ENCODE peak calls at places on chromosomes 2 and 18, in ten cellular contexts. One of them, this sample, is unnamed.

GRCh38 chr2:99615247-99615771 is 125.5 kb upstream of the REV1 start:
- DNase-seq in suprapubic skin: no peak
- DNase-seq in left ventricle myocardium inferior: no peak
- DNase-seq in foreskin fibroblast: no peak
- DNase-seq in NCI-H1092: peak; percentile 2
- DNase-seq in GM04504: no peak
- DNase-seq in GM23338: peak; percentile 54
- DNase-seq in NCI-H146: peak; percentile 46
- DNase-seq in SK-N-DZ: no peak
- DNase-seq in stimulated activated CD8-positive, alpha-beta memory T cell treated with anti-CD3 and anti-CD28 coated beads, Interleukin-4, amount 100 ng/mL, for 4 hours: no peak
- DNase-seq in this sample: peak; percentile 19

GRCh38 chr18:43606800-43607199 is 329.5 kb upstream of the SYT4 start:
- DNase-seq in NCI-H146: no peak
- DNase-seq in NCI-H1092: no peak
- DNase-seq in foreskin fibroblast: no peak
- DNase-seq in suprapubic skin: no peak
- DNase-seq in SK-N-DZ: peak; percentile 19
- DNase-seq in GM04504: no peak
- DNase-seq in left ventricle myocardium inferior: no peak
- DNase-seq in GM23338: no peak
- DNase-seq in stimulated activated CD8-positive, alpha-beta memory T cell treated with anti-CD3 and anti-CD28 coated beads, Interleukin-4, amount 100 ng/mL, for 4 hours: no peak
- DNase-seq in this sample: no peak

GRCh38 chr2:67600946-67601345 is 203.8 kb downstream of the ETAA1 start:
- DNase-seq in GM04504: no peak
- DNase-seq in NCI-H1092: no peak
- DNase-seq in stimulated activated CD8-positive, alpha-beta memory T cell treated with anti-CD3 and anti-CD28 coated beads, Interleukin-4, amount 100 ng/mL, for 4 hours: no peak
- DNase-seq in NCI-H146: no peak
- DNase-seq in SK-N-DZ: no peak
- DNase-seq in suprapubic skin: no peak
- DNase-seq in GM23338: no peak
- DNase-seq in foreskin fibroblast: peak; percentile 67
- DNase-seq in left ventricle myocardium inferior: no peak
- DNase-seq in this sample: no peak

GRCh38 chr18:54679318-54680149 is 88.5 kb downstream of the DYNAP start:
- DNase-seq in left ventricle myocardium inferior: no peak
- DNase-seq in GM23338: peak; percentile 69
- DNase-seq in NCI-H146: no peak
- DNase-seq in foreskin fibroblast: peak; percentile 86
- DNase-seq in stimulated activated CD8-positive, alpha-beta memory T cell treated with anti-CD3 and anti-CD28 coated beads, Interleukin-4, amount 100 ng/mL, for 4 hours: no peak
- DNase-seq in GM04504: peak; percentile 68
- DNase-seq in SK-N-DZ: peak; percentile 71
- DNase-seq in NCI-H1092: peak; percentile 1
- DNase-seq in suprapubic skin: no peak
- DNase-seq in this sample: peak; percentile 76

GRCh38 chr18:837922-838321 is 25.9 kb upstream of the YES1 start:
- DNase-seq in foreskin fibroblast: peak; percentile 41
- DNase-seq in suprapubic skin: no peak
- DNase-seq in GM04504: no peak
- DNase-seq in SK-N-DZ: no peak
- DNase-seq in stimulated activated CD8-positive, alpha-beta memory T cell treated with anti-CD3 and anti-CD28 coated beads, Interleukin-4, amount 100 ng/mL, for 4 hours: no peak
- DNase-seq in NCI-H146: no peak
- DNase-seq in left ventricle myocardium inferior: no peak
- DNase-seq in GM23338: no peak
- DNase-seq in NCI-H1092: no peak
- DNase-seq in this sample: no peak

GRCh38 chr2:76958749-76959148 is 563.4 kb downstream of the LRRTM4 start:
- DNase-seq in NCI-H146: no peak
- DNase-seq in NCI-H1092: no peak
- DNase-seq in SK-N-DZ: no peak
- DNase-seq in suprapubic skin: no peak
- DNase-seq in left ventricle myocardium inferior: no peak
- DNase-seq in GM23338: peak; percentile 92
- DNase-seq in GM04504: no peak
- DNase-seq in stimulated activated CD8-positive, alpha-beta memory T cell treated with anti-CD3 and anti-CD28 coated beads, Interleukin-4, amount 100 ng/mL, for 4 hours: no peak
- DNase-seq in foreskin fibroblast: no peak
- DNase-seq in this sample: no peak

GRCh38 chr2:2254206-2254605 is 76.9 kb downstream of the MYT1L start:
- DNase-seq in NCI-H1092: no peak
- DNase-seq in SK-N-DZ: no peak
- DNase-seq in foreskin fibroblast: no peak
- DNase-seq in NCI-H146: no peak
- DNase-seq in stimulated activated CD8-positive, alpha-beta memory T cell treated with anti-CD3 and anti-CD28 coated beads, Interleukin-4, amount 100 ng/mL, for 4 hours: no peak
- DNase-seq in GM04504: no peak
- DNase-seq in GM23338: no peak
- DNase-seq in suprapubic skin: no peak
- DNase-seq in left ventricle myocardium inferior: no peak
- DNase-seq in this sample: no peak

GRCh38 chr2:38700113-38700780 is 34.3 kb downstream of the GALM start:
- DNase-seq in NCI-H146: no peak
- DNase-seq in GM04504: no peak
- DNase-seq in left ventricle myocardium inferior: no peak
- DNase-seq in foreskin fibroblast: no peak
- DNase-seq in GM23338: no peak
- DNase-seq in SK-N-DZ: no peak
- DNase-seq in NCI-H1092: no peak
- DNase-seq in stimulated activated CD8-positive, alpha-beta memory T cell treated with anti-CD3 and anti-CD28 coated beads, Interleukin-4, amount 100 ng/mL, for 4 hours: no peak
- DNase-seq in suprapubic skin: no peak
- DNase-seq in this sample: no peak

GRCh38 chr2:180258579-180258978 is 251.5 kb upstream of the CWC22 start:
- DNase-seq in foreskin fibroblast: no peak
- DNase-seq in GM04504: no peak
- DNase-seq in GM23338: no peak
- DNase-seq in SK-N-DZ: no peak
- DNase-seq in NCI-H146: no peak
- DNase-seq in NCI-H1092: no peak
- DNase-seq in suprapubic skin: no peak
- DNase-seq in stimulated activated CD8-positive, alpha-beta memory T cell treated with anti-CD3 and anti-CD28 coated beads, Interleukin-4, amount 100 ng/mL, for 4 hours: no peak
- DNase-seq in left ventricle myocardium inferior: no peak
- DNase-seq in this sample: peak; percentile 34

GRCh38 chr2:15920696-15921095 is 19.7 kb upstream of the MYCN start:
- DNase-seq in NCI-H1092: no peak
- DNase-seq in stimulated activated CD8-positive, alpha-beta memory T cell treated with anti-CD3 and anti-CD28 coated beads, Interleukin-4, amount 100 ng/mL, for 4 hours: no peak
- DNase-seq in GM04504: no peak
- DNase-seq in left ventricle myocardium inferior: no peak
- DNase-seq in SK-N-DZ: no peak
- DNase-seq in suprapubic skin: no peak
- DNase-seq in foreskin fibroblast: no peak
- DNase-seq in GM23338: no peak
- DNase-seq in NCI-H146: no peak
- DNase-seq in this sample: no peak

GRCh38 chr2:68771211-68771721 is 36.7 kb downstream of the ARHGAP25 start:
- DNase-seq in SK-N-DZ: no peak
- DNase-seq in GM04504: no peak
- DNase-seq in foreskin fibroblast: no peak
- DNase-seq in NCI-H1092: no peak
- DNase-seq in GM23338: no peak
- DNase-seq in left ventricle myocardium inferior: no peak
- DNase-seq in NCI-H146: no peak
- DNase-seq in suprapubic skin: no peak
- DNase-seq in stimulated activated CD8-positive, alpha-beta memory T cell treated with anti-CD3 and anti-CD28 coated beads, Interleukin-4, amount 100 ng/mL, for 4 hours: no peak
- DNase-seq in this sample: no peak

GRCh38 chr2:19857806-19858205 is 44.0 kb downstream of the TTC32 start:
- DNase-seq in GM04504: no peak
- DNase-seq in suprapubic skin: no peak
- DNase-seq in foreskin fibroblast: no peak
- DNase-seq in stimulated activated CD8-positive, alpha-beta memory T cell treated with anti-CD3 and anti-CD28 coated beads, Interleukin-4, amount 100 ng/mL, for 4 hours: no peak
- DNase-seq in SK-N-DZ: no peak
- DNase-seq in NCI-H146: no peak
- DNase-seq in GM23338: no peak
- DNase-seq in NCI-H1092: no peak
- DNase-seq in left ventricle myocardium inferior: no peak
- DNase-seq in this sample: no peak